ENCODE peak calls at places on chromosomes 16 and 17, in ten cellular contexts. I, X, G, J, D, K, A, S, C and W are unnamed samples.

GRCh38 chr17:35390156-35390555 is 16.7 kb upstream of the SLFN11 start:
- DNase-seq in C (no peak), A (no peak), S (no peak), X (no peak), K (no peak), I (no peak), J (no peak), G (no peak), D (no peak), W (no peak)

GRCh38 chr17:79065105-79065670 is 9.4 kb upstream of the ENGASE start:
- DNase-seq in C (peak; percentile 32), J (peak; percentile 62), S (peak; percentile 75), G (peak; percentile 57), K (peak; percentile 73), I (peak; percentile 52), A (peak; percentile 76), X (peak; percentile 76), D (no peak), W (no peak)

GRCh38 chr17:27560668-27561067 is 70.3 kb upstream of the LGALS9 start:
- DNase-seq in S (peak; percentile 59), K (no peak), D (no peak), A (no peak), I (no peak), G (peak; percentile 50), X (no peak), J (no peak), C (peak; percentile 29), W (no peak)

GRCh38 chr16:48659940-48660339 is 50.0 kb upstream of the N4BP1 start:
- DNase-seq in I (no peak), J (no peak), K (no peak), D (no peak), G (no peak), S (no peak), X (no peak), C (no peak), A (no peak), W (no peak)

GRCh38 chr17:59844884-59845594 is 47.7 kb downstream of the TUBD1 start:
- DNase-seq in A (no peak), X (no peak), J (no peak), S (no peak), G (no peak), I (no peak), C (peak; percentile 70), D (no peak), K (peak; percentile 89), W (no peak)

GRCh38 chr16:5509794-5510193 is 412.2 kb upstream of the EEF2KMT start:
- DNase-seq in C (no peak), I (no peak), G (peak; percentile 63), X (peak; percentile 3), K (no peak), A (no peak), J (no peak), S (peak; percentile 82), D (no peak), W (no peak)

GRCh38 chr17:55965051-55965450 is 188.2 kb upstream of the ANKFN1 start:
- DNase-seq in I (no peak), K (peak; percentile 6), X (no peak), J (no peak), S (no peak), A (no peak), D (no peak), C (no peak), G (no peak), W (no peak)

GRCh38 chr17:76727745-76728456 is 1.3 kb downstream of the METTL23 start:
- DNase-seq in K (no peak), G (no peak), A (peak; percentile 49), J (no peak), S (peak; percentile 28), X (no peak), D (no peak), C (no peak), I (no peak), W (no peak)

GRCh38 chr17:75688209-75688771 is 21.2 kb downstream of the SAP30BP start:
- DNase-seq in A (no peak), J (no peak), K (no peak), I (no peak), G (peak; percentile 39), C (no peak), X (no peak), S (no peak), D (no peak), W (no peak)

GRCh38 chr17:33945641-33946546 is 309.2 kb upstream of the CCL2 start:
- DNase-seq in K (no peak), I (no peak), J (peak; percentile 24), A (no peak), S (no peak), D (no peak), X (peak; percentile 11), C (no peak), G (no peak), W (no peak)

GRCh38 chr17:48970224-48970623 is 1.8 kb upstream of the GIP start:
- DNase-seq in G (no peak), K (peak; percentile 61), A (no peak), X (peak; percentile 17), S (no peak), D (no peak), C (no peak), I (no peak), J (peak; percentile 47), W (no peak)

GRCh38 chr16:57690782-57691471 is 3.7 kb upstream of the DRC7 start:
- DNase-seq in G (no peak), I (no peak), K (no peak), C (peak; percentile 7), A (no peak), D (no peak), J (peak; percentile 71), S (no peak), X (peak; percentile 79), W (no peak)

GRCh38 chr17:75067856-75068255 is 19.9 kb upstream of the SLC16A5 start:
- DNase-seq in C (no peak), J (no peak), X (no peak), G (no peak), S (no peak), I (no peak), A (no peak), K (no peak), D (no peak), W (peak; percentile 84)

GRCh38 chr16:55711959-55712876 is 56.4 kb downstream of the SLC6A2 start:
- DNase-seq in C (peak; percentile 45), I (peak; percentile 31), K (peak; percentile 70), S (peak; percentile 40), J (peak; percentile 73), X (peak; percentile 67), D (no peak), G (peak; percentile 66), A (peak; percentile 85), W (peak; percentile 40)

GRCh38 chr16:57775661-57776469 is 26.4 kb downstream of the KIFC3 start:
- DNase-seq in S (peak; percentile 50), G (no peak), I (no peak), A (no peak), D (no peak), K (peak; percentile 60), X (peak; percentile 14), C (no peak), J (no peak), W (no peak)

GRCh38 chr17:58741121-58741625 is 14.5 kb upstream of the PPM1E start:
- DNase-seq in J (no peak), A (no peak), I (peak; percentile 59), X (no peak), C (peak; percentile 81), D (no peak), S (no peak), K (peak; percentile 14), G (no peak), W (no peak)

DNA sequence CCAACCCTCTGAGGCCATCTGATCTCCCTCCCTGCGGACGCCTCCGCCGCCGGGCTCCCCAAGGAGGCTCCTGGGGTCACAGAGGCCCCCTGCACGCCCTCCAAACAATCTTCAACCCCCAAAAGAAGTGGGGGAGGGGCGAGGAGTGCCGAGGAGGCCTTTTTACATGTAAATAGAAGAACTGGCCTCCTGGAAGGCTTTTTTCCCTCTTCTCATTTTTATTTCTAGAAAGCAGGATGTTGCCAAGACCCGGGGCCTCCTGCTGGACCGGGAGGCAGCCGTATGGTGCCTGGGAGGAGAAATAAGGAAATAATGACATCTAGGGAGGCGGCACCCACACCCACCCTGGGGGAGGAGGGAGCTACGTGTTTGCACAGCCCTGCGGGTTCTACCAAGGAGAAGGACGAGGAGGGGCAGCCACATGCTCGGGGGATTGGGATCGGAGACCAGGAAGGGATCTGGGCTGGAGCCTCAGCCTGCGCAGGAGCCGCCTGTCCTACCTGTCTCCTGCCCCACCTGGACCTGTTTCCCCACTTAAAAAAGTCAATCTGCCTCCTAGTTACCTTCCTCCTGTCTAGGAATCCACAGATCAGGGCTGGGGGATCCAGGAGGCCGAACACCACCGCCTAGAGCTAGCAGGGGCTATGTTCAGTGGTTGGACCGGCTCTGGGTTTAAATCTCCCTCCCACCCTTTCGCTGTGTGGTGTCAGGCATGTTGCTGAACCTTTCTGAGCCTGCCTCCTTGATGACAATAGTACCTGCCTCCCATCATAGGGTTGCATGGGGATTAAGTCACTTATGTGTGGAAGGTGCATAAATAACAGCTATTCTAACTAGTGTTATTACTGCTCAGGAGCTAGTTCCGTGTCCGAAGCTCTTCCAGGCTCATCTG is 175.7 kb upstream of the GSE1 start:
- DNase-seq in A (no peak), G (peak; percentile 84), K (no peak), C (no peak), S (peak; percentile 89), I (no peak), X (no peak), D (no peak), J (peak; percentile 86), W (no peak)
- TF ChIP-seq POLR2A in A (no peak), G (no peak), K (no peak), C (no peak), S (peak; percentile 52), I (no peak), X (no peak), D (no peak), J (no peak), W (no peak)

DNA sequence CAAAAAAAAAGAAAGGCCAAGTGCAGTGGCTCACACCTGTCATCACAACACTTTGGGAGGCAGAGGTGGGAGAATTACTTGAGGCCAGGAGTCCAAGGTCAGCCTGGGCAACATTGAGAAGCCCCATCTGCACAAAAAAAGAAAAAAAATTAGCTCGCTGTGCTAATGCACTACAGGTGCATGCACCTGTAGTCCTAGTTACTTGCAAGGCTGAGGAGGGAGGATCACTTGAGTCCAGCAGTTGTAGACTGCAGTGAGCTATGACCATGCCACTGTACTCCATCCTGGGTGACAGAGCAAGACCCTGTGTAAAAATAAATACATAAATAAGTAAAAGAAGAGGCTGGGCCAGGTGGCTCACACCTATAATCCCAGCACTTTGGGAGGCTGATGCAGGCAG is 39.7 kb downstream of the DCAKD start:
- DNase-seq in G (no peak), I (no peak), C (no peak), J (no peak), A (no peak), X (no peak), S (no peak), D (no peak), K (no peak), W (no peak)
- TF ChIP-seq POLR2A in G (no peak), I (no peak), C (no peak), J (no peak), A (no peak), X (no peak), S (no peak), D (no peak), K (no peak), W (no peak)

GRCh38 chr17:13601776-13602551 is at the start of gene HS3ST3A1:
- DNase-seq in D (no peak), J (peak; percentile 87), S (peak; percentile 15), X (no peak), C (peak; percentile 82), K (no peak), A (peak; percentile 38), G (no peak), I (no peak), W (peak; percentile 76)
- TF ChIP-seq POLR2A in D (peak; percentile 73), J (peak; percentile 60), S (peak; percentile 23), X (no peak), C (peak; percentile 73), K (no peak), A (no peak), G (no peak), I (no peak), W (peak; percentile 78)

GRCh38 chr16:89113661-89114060 is 20.0 kb downstream of the ACSF3 start:
- DNase-seq in D (no peak), A (no peak), I (no peak), G (no peak), X (no peak), C (no peak), K (no peak), J (no peak), S (no peak), W (no peak)
- TF ChIP-seq POLR2A in D (no peak), A (no peak), I (no peak), G (no peak), X (no peak), C (no peak), K (no peak), J (no peak), S (no peak), W (no peak)